ENCODE peak calls at places on chromosome 17, in four cellular contexts. Y is GM12878, D is HepG2, R is K562. P is an unnamed sample. For H3K4me1, the result is how much of the 10 kb centered on the place peaks cover.

GRCh38 chr17:73770115-73770848 is 126.0 kb upstream of the SDK2 start:
- DNase-seq in D (no peak), R (no peak), Y (no peak), P (no peak)

GRCh38 chr17:73211745-73212144 is 18.9 kb downstream of the COG1 start:
- DNase-seq in Y (no peak), D (no peak), R (no peak), P (no peak)

GRCh38 chr17:62626719-62627218 is 701 bp upstream of the MRC2 start:
- DNase-seq in D (peak), Y (no peak), R (peak), P (peak)

GRCh38 chr17:51119415-51120356 is 982 bp downstream of the SPAG9 start:
- DNase-seq in Y (no peak), R (peak), D (peak), P (peak)

GRCh38 chr17:10699861-10700260 is 2.5 kb downstream of the ADPRM start:
- DNase-seq in R (no peak), D (no peak), Y (no peak), P (no peak)

GRCh38 chr17:46266656-46267544 is 28.0 kb upstream of the LRRC37A start:
- DNase-seq in Y (peak), R (peak), D (peak), P (peak)

GRCh38 chr17:48011405-48012150 is 26.0 kb downstream of the COPZ2 start:
- DNase-seq in D (peak), Y (no peak), R (peak), P (peak)

GRCh38 chr17:4590981-4591453 is 6.7 kb downstream of the SMTNL2 start:
- DNase-seq in Y (no peak), R (no peak), D (no peak), P (no peak)

GRCh38 chr17:66730497-66730923 is 104.4 kb upstream of the CACNG5 start:
- DNase-seq in R (no peak), Y (no peak), D (no peak), P (peak)

GRCh38 chr17:76998839-76999238 is 130.6 kb downstream of the MGAT5B start:
- DNase-seq in D (peak), R (no peak), Y (no peak), P (no peak)

GRCh38 chr17:72558971-72559476 is 438.2 kb downstream of the SOX9 start:
- DNase-seq in D (no peak), R (no peak), Y (no peak), P (no peak)

GRCh38 chr17:76473541-76473985 is 6.2 kb downstream of the AANAT start:
- DNase-seq in Y (no peak), D (no peak), R (no peak), P (peak)

GRCh38 chr17:11240041-11240801 is 792 bp upstream of the SHISA6 start:
- DNase-seq in D (no peak), R (no peak), Y (no peak), P (peak)

GRCh38 chr17:81178136-81179091 is 12.4 kb upstream of the AATK start:
- DNase-seq in Y (no peak), D (no peak), R (no peak), P (no peak)

GRCh38 chr17:44216674-44217073 is 2.8 kb downstream of the UBTF start:
- DNase-seq in Y (no peak), R (no peak), D (no peak), P (no peak)

GRCh38 chr17:81582341-81582740 is 30.2 kb upstream of the FAAP100 start:
- DNase-seq in R (no peak), D (no peak), Y (no peak), P (no peak)

GRCh38 chr17:69268442-69269068 is 39.9 kb upstream of the ABCA10 start:
- DNase-seq in R (no peak), D (peak), Y (no peak), P (no peak)

GRCh38 chr17:7191571-7192270 is 12.6 kb upstream of the ASGR1 start:
- DNase-seq in R (peak), Y (no peak), D (peak), P (peak)

GRCh38 chr17:80673152-80673920 is 128.7 kb downstream of the RPTOR start:
- DNase-seq in D (peak), R (no peak), Y (no peak), P (no peak)

GRCh38 chr17:55420067-55420775 is 1.4 kb downstream of the MMD start:
- DNase-seq in Y (no peak), R (no peak), D (no peak), P (no peak)

GRCh38 chr17:47200325-47200663 is 8.9 kb upstream of the MYL4 start:
- DNase-seq in D (no peak), R (no peak), Y (no peak), P (no peak)

GRCh38 chr17:73232587-73233373 is 28.9 kb downstream of the CPSF4L start:
- DNase-seq in Y (no peak), R (peak), D (no peak), P (peak)

GRCh38 chr17:51121620-51122472 is 1.2 kb upstream of the SPAG9 start:
- DNase-seq in R (peak), D (peak), Y (peak), P (peak)

GRCh38 chr17:22277595-22277994 is 585.3 kb downstream of the KCNJ18 start:
- DNase-seq in R (no peak), D (no peak), Y (no peak), P (no peak)

GRCh38 chr17:66290097-66290722 is 12.2 kb upstream of the PRKCA start:
- DNase-seq in D (peak), R (peak), Y (no peak), P (peak)

GRCh38 chr17:66976781-66977201 is 12.3 kb downstream of the CACNG4 start:
- DNase-seq in R (no peak), Y (no peak), D (no peak), P (no peak)

GRCh38 chr17:4593021-4593797 is 8.9 kb downstream of the SMTNL2 start:
- DNase-seq in R (no peak), D (no peak), Y (no peak), P (no peak)

GRCh38 chr17:80931421-80932265 is 60.0 kb upstream of the CHMP6 start:
- DNase-seq in D (no peak), R (no peak), Y (no peak), P (peak)

GRCh38 chr17:35795007-35795870 is at the start of gene MMP28:
- DNase-seq in Y (no peak), R (peak), D (no peak), P (peak)

GRCh38 chr17:80899402-80900268 is 92.0 kb upstream of the CHMP6 start:
- DNase-seq in Y (no peak), R (peak), D (peak), P (peak)

GRCh38 chr17:17568772-17569195 is 22.7 kb downstream of the PEMT start:
- DNase-seq in R (peak), D (peak), Y (no peak), P (peak)

GRCh38 chr17:41013606-41014005 is 4.7 kb upstream of the KRTAP3-1 start:
- DNase-seq in R (no peak), Y (no peak), D (no peak), P (no peak)

GRCh38 chr17:4476512-4477070 is 22.1 kb upstream of the SPNS2 start:
- DNase-seq in D (no peak), Y (no peak), R (no peak), P (no peak)

GRCh38 chr17:60134396-60135159 is 15.2 kb upstream of the CA4 start:
- DNase-seq in Y (no peak), R (peak), D (no peak), P (no peak)

GRCh38 chr17:7857724-7858486 is at the start of gene CYB5D1:
- DNase-seq in Y (no peak), R (peak), D (peak), P (peak)

GRCh38 chr17:57459286-57459915 is 203.1 kb downstream of the MSI2 start:
- DNase-seq in R (peak), D (peak), Y (no peak), P (no peak)

GRCh38 chr17:75850928-75851692 is 4.0 kb downstream of the WBP2 start:
- DNase-seq in D (no peak), Y (no peak), R (no peak), P (no peak)

GRCh38 chr17:77318491-77319210 is 177.9 kb downstream of the SEC14L1 start:
- DNase-seq in R (no peak), D (no peak), Y (no peak), P (no peak)

GRCh38 chr17:63932721-63933120 is 590 bp upstream of the CD79B start:
- DNase-seq in D (no peak), Y (no peak), R (no peak), P (no peak)

GRCh38 chr17:63934391-63935112 is 2.4 kb upstream of the CD79B start:
- DNase-seq in R (no peak), Y (no peak), D (no peak), P (no peak)

GRCh38 chr17:63930951-63931575 is 1.1 kb downstream of the CD79B start:
- DNase-seq in Y (no peak), R (peak), D (no peak), P (peak)

GRCh38 chr17:63929860-63930766 is 2.0 kb downstream of the CD79B start:
- DNase-seq in R (no peak), D (no peak), Y (no peak), P (peak)

DNA sequence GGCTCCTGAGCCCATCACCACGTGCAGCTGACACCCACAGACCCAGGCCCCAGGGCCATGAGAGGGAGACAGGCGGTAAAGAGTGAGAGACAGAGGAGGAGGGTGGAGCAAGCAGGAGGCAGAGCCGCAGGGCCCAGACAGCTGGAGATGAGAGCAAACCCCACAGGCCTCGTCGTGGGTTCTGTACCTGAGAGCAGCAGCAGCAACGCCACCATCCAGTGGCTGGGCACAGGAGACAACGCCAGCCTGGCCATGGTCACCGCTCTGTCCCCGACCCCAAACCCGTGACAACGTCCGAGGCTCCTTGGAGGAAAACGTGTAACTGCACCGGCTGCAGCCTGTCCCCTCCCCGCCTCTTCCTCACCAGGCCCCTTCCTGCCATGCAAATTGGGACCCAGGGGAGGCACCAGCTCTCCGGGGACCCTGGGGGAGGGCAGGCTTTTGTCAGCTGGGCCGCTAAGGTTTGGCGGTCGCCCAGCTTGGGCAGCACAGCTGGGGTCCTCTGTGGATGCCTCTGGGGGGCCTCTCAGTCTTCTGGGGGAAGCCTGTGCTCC is at the start of gene CD79B:
- DNase-seq in R (no peak), D (no peak), Y (no peak), P (no peak)
- TF ChIP-seq POLR2AphosphoS5 in R (no peak), D (no peak), Y (peak), P (no peak)

GRCh38 chr17:19238167-19238505 is 970 bp downstream of the EPN2 start:
- DNase-seq in R (peak), Y (no peak), D (no peak), P (peak)

GRCh38 chr17:19242926-19243325 is 5.8 kb downstream of the EPN2 start:
- DNase-seq in Y (no peak), D (no peak), R (no peak), P (no peak)

GRCh38 chr17:19237389-19238166 is 412 bp downstream of the EPN2 start:
- DNase-seq in R (peak), Y (no peak), D (no peak), P (peak)

GRCh38 chr17:19242323-19242722 is 5.2 kb downstream of the EPN2 start:
- DNase-seq in R (no peak), D (no peak), Y (no peak), P (peak)

DNA sequence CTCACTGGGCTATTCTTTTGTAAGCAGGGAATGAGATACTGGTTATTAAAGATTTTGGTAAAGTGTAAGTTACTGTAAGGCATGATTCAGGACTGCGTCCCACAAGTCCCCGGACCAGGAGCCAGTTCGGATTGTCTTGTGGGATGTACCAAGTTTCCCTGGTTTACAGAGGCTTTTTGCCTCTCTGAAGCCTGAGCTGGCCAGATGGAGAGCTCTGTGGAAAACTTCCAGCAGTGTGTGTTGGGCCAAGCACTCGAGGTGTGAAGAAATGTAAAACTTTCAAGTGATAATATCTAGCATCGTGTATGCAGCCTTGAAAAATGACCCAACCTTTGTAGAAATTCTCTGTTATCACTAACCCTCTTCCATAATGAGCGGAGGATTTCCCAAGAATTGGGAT is 2.4 kb downstream of the EPN2 start:
- DNase-seq in R (no peak), D (no peak), Y (no peak), P (no peak)
- TF ChIP-seq JUNB in R (no peak), D (no peak), Y (no peak), P (no peak)

GRCh38 chr17:78599419-78599818 is 22.2 kb upstream of the DNAH17 start:
- DNase-seq in Y (no peak), D (no peak), R (no peak), P (no peak)

GRCh38 chr17:78595135-78595810 is 18.1 kb upstream of the DNAH17 start:
- DNase-seq in R (no peak), Y (no peak), D (no peak), P (no peak)

GRCh38 chr17:78597923-78598545 is 20.8 kb upstream of the DNAH17 start:
- DNase-seq in R (no peak), Y (no peak), D (no peak), P (no peak)

GRCh38 chr17:78600181-78600651 is 23.0 kb upstream of the DNAH17 start:
- DNase-seq in D (no peak), R (no peak), Y (no peak), P (no peak)

DNA sequence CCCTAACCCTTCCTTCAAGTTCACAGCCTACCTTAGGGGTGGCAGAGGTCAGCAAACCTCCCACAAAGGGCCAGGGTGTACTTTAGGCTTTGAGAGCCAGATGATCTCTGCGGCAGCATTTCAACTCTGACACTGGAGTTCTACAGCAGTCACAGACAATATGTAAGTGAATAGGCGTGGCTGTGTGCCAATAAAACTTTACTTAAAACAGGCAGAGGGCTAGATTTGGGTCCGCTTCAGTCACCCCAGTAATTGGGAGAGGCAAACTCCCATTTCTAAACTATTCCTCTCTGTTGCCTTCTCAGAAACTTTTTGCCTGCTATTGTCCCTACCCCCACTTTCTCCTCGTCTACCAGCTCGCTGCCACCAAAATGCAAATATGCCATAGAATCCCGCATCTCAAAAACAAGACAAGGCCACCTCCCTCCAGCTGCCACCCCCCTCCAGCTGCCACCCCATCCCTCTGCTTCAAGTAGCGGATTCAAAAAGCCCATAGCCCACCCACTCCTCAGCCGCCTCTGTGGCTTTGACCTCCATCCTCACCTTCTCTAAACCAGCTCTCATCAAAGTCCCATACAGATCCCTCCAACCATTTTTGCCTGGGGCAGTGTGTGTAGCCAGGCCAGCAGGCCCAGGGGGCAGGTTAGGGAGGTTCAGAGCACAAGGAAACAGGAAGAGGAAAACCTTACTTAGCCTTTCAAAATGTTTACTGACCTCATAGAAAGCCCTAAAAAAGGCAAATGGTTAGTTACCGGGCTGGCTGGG is 19.9 kb upstream of the DNAH17 start:
- DNase-seq in Y (no peak), D (peak), R (no peak), P (no peak)
- H3K4me1 ChIP-seq in Y (under half), D (half or more), R (under half), P (under half)

GRCh38 chr17:1709971-1710806 is at the start of gene TLCD2:
- DNase-seq in D (no peak), R (peak), Y (no peak), P (peak)
- TF ChIP-seq POLR2AphosphoS5 in D (peak), R (no peak), Y (no peak), P (peak)

DNA sequence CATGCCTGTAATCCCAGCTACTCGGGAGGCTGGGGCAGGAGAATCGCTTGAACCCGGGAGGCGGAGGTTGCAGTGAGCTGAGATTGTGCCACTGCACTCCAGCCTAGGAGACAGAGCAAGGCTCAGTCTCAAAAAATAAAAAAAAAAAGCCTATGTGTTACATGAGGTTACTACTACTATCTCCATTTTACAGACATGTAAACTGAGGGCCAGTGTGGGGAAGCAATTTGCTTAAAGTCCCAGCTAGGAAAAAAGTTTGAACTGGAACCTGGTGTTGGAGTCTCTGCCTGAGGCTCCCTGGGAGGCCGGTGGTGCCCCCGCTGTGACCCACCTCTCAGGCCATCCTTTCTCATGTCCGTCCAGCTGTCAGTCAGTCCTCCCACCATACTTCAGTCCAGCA is 4.5 kb downstream of the SLC13A2 start:
- DNase-seq in D (no peak), R (no peak), Y (no peak), P (no peak)
- TF ChIP-seq JUNB in D (no peak), R (no peak), Y (no peak), P (no peak)

GRCh38 chr17:31534223-31534888 is 142.9 kb downstream of the RAB11FIP4 start:
- DNase-seq in R (no peak), D (no peak), Y (no peak), P (no peak)
- H3K4me1 ChIP-seq in R (under half), D (under half), Y (under half), P (under half)

DNA sequence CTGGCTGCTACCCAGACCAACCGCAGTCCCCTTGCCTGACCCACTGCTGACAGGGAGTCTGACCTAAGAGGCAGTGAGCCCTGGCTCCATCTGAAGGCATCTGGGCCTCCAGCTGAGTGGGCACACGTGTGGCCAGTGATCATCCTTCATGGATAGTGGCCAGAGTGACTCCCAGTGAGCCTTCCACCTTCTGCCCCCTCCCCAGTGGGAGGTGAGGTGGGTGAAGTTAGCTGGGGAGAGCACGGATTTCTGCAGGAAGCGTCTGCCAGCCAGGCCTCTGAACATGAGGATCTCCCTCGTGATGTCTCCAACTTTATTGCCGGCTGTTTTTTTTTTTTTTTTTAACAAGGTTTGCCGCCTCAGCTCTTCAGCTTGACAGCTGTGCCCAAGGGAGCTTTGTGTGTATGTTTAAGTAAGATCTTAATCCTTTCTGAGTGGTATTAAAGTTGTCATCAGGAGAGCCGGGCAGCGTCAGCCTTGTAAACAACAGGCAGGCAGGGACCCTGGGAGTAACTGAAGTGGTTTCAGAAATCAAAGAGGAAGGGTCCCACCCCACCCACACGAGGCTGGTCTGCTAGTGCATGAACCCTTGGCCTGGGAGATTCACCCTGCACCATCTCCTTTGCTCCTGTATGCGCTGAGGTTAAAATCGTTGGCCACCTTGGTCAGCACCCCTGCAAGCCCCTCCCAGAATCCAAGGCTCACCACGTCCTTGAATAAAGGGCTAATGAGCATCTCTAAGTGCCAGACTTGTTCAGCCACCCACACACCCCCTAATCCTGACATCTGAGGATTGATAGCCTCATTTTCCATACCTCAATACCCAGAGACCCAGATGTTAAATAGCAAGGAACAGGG is 33.3 kb downstream of the RHBDL3 start:
- DNase-seq in Y (no peak), D (no peak), R (no peak), P (no peak)
- TF ChIP-seq POLR2AphosphoS5 in Y (no peak), D (no peak), R (no peak), P (no peak)

GRCh38 chr17:27489045-27489715 is 32.9 kb downstream of the KSR1 start:
- DNase-seq in D (no peak), Y (no peak), R (no peak), P (no peak)
- TF ChIP-seq JUNB in D (no peak), Y (no peak), R (no peak), P (no peak)

GRCh38 chr17:42566215-42566872 is 556 bp upstream of the MLX start:
- DNase-seq in D (no peak), Y (no peak), R (no peak), P (no peak)
- H3K4me1 ChIP-seq in D (half or more), Y (under half), R (under half), P (under half)